ENCODE peak calls at places on chromosomes 11 and 22, in seven cellular contexts. A is H9, F is H1, Y is IMR-90, O is mesendoderm, R is mesenchymal stem cell, V is trophoblast cell. M is an unnamed sample.

GRCh38 chr11:72352859-72353551 is 81.3 kb downstream of the CLPB start:
- DNase-seq in R (peak), O (peak), A (peak), Y (peak), F (peak), V (peak), M (peak)

GRCh38 chr22:20060700-20061480 is 19.2 kb upstream of the DGCR8 start:
- DNase-seq in O (no peak), A (no peak), Y (no peak), R (no peak), F (no peak), V (no peak), M (no peak)

GRCh38 chr11:2699185-2699530 is 636 bp downstream of the KCNQ1OT1 start:
- DNase-seq in R (no peak), O (peak), A (peak), F (no peak), Y (peak), V (peak), M (no peak)

GRCh38 chr11:129819237-129819636 is 3.6 kb downstream of the TMEM45B start:
- DNase-seq in F (no peak), A (no peak), O (no peak), V (no peak), R (no peak), Y (no peak), M (no peak)

GRCh38 chr11:104319396-104319795 is 155.4 kb upstream of the PDGFD start:
- DNase-seq in F (no peak), Y (no peak), A (no peak), R (no peak), O (no peak), V (no peak), M (no peak)

GRCh38 chr11:68373810-68374501 is 61.6 kb downstream of the LRP5 start:
- DNase-seq in Y (peak), F (no peak), V (no peak), O (no peak), R (peak), A (no peak), M (no peak)

GRCh38 chr11:75867778-75868374 is 52.9 kb downstream of the UVRAG start:
- DNase-seq in Y (peak), R (peak), V (peak), O (peak), F (no peak), A (no peak), M (peak)

GRCh38 chr22:17368727-17369552 is at the start of gene CECR2:
- DNase-seq in O (peak), F (peak), V (peak), R (peak), Y (no peak), A (peak), M (peak)

GRCh38 chr11:10405858-10406592 is 49.0 kb upstream of the AMPD3 start:
- DNase-seq in O (peak), R (peak), V (peak), F (peak), Y (peak), A (peak), M (peak)

GRCh38 chr11:117597083-117597482 is 199.9 kb downstream of the DSCAML1 start:
- DNase-seq in O (peak), F (no peak), A (peak), V (peak), Y (peak), R (peak), M (peak)

DNA sequence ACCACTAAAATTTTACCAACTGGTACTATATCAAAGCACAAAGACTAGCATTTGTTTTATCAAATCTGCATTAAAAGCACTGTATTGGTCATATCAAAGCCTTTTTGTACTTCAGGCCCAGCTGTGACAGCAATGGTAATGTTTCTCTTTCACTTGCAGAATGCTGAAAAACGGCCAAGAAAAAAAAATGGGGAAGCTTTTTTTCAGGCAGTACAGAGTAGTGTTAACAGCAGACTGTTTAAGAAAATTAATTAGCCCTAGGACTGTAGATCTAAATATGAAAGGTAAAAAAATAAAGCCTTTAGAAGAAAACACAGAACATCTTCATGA is 33.3 kb downstream of the DENND5A start:
- DNase-seq in A (no peak), O (no peak), Y (peak), R (peak), F (no peak), V (no peak), M (no peak)
- H3K18ac ChIP-seq in A (no peak), O (no peak), Y (no peak), R (no peak), F (no peak), V (no peak), M (no peak)

GRCh38 chr11:128756469-128756868 is 62.6 kb downstream of the FLI1 start:
- DNase-seq in R (no peak), F (no peak), V (no peak), A (no peak), O (no peak), Y (no peak), M (no peak)
- H2AK5ac ChIP-seq in R (no peak), F (no peak), V (no peak), A (no peak), O (no peak), Y (no peak), M (no peak)

GRCh38 chr11:16584569-16584968 is 153.9 kb upstream of the C11orf58 start:
- DNase-seq in A (no peak), O (no peak), F (no peak), Y (no peak), V (no peak), R (no peak), M (no peak)
- H3K4me2 ChIP-seq in A (no peak), O (no peak), F (no peak), Y (no peak), V (no peak), R (no peak), M (no peak)

DNA sequence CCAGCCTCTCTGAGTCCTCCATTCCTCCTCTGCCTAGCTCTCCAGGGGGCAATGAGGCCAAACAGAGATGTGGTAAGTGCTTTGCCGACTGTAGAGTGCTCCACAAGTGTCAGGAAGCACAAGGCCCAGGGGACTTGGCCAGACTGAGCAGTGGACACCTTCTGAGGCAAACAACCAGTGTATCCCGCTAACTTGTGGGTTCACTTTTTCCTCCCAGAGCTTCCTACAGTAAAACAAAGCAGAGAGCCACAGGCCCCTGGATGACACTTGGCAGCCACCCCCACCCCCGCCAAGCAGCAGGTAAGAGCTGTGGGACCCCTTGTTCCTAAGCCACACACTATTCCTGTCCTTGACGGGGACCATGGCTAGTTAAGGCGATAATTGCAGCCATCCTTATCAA is 160.9 kb downstream of the CACNA1I start:
- DNase-seq in R (no peak), V (no peak), F (no peak), O (no peak), A (no peak), Y (no peak), M (no peak)
- H3K18ac ChIP-seq in R (no peak), V (no peak), F (no peak), O (no peak), A (no peak), Y (no peak), M (no peak)